ENCODE peak calls at places on chromosomes 2 and 18, in seven cellular contexts. W, M, A, H, I, D and B are unnamed samples.

GRCh38 chr2:98012561-98012979 is 16.8 kb upstream of the TMEM131 start:
- DNase-seq in I (no peak), A (no peak), W (no peak), H (no peak), D (peak; percentile 16), M (no peak), B (no peak)

GRCh38 chr2:240440704-240441320 is 5.3 kb downstream of the GPC1 start:
- DNase-seq in D (no peak), H (no peak), A (no peak), W (peak; percentile 42), I (no peak), M (no peak), B (no peak)

GRCh38 chr2:182132605-182133004 is 147.0 kb downstream of the PPP1R1C start:
- DNase-seq in D (no peak), A (no peak), H (peak; percentile 53), W (no peak), I (peak; percentile 18), M (no peak), B (no peak)

GRCh38 chr2:77520981-77521380 is 1.2 kb downstream of the LRRTM4 start:
- DNase-seq in W (no peak), M (peak; percentile 15), A (peak; percentile 9), H (no peak), D (no peak), I (peak; percentile 26), B (no peak)

GRCh38 chr18:21053127-21053526 is 58.5 kb downstream of the ROCK1 start:
- DNase-seq in M (no peak), H (peak; percentile 90), I (peak; percentile 88), A (no peak), W (no peak), D (no peak), B (no peak)

GRCh38 chr2:138846216-138846821 is 66.1 kb upstream of the NXPH2 start:
- DNase-seq in H (peak; percentile 7), W (no peak), A (no peak), D (no peak), M (peak; percentile 21), I (peak; percentile 17), B (no peak)

GRCh38 chr18:31565782-31566512 is 25.7 kb upstream of the TTR start:
- DNase-seq in M (no peak), W (no peak), D (no peak), H (no peak), I (no peak), A (no peak), B (no peak)

GRCh38 chr2:68937346-68938055 is 15.2 kb downstream of the GKN2 start:
- DNase-seq in H (no peak), D (no peak), I (no peak), W (no peak), A (no peak), M (no peak), B (no peak)

GRCh38 chr2:175807031-175807873 is 194.8 kb downstream of the LNPK start:
- DNase-seq in I (peak; percentile 73), D (no peak), W (no peak), A (no peak), M (peak; percentile 30), H (peak; percentile 16), B (no peak)

GRCh38 chr2:36493221-36493620 is 104.7 kb downstream of the FEZ2 start:
- DNase-seq in H (peak; percentile 44), W (no peak), M (no peak), D (no peak), A (no peak), I (peak; percentile 50), B (no peak)

GRCh38 chr2:3175568-3175955 is 202.1 kb downstream of the EIPR1 start:
- DNase-seq in H (no peak), I (no peak), M (no peak), W (no peak), D (no peak), A (no peak), B (no peak)

GRCh38 chr18:35713545-35713944 is 132.0 kb downstream of the GALNT1 start:
- DNase-seq in M (peak; percentile 71), I (peak; percentile 34), W (no peak), H (peak; percentile 39), A (no peak), D (peak; percentile 32), B (no peak)

GRCh38 chr2:241224068-241224850 is 35.8 kb downstream of the ANO7 start:
- DNase-seq in H (peak; percentile 66), I (peak; percentile 50), D (peak; percentile 36), W (no peak), M (peak; percentile 46), A (no peak), B (no peak)

GRCh38 chr18:3816601-3817363 is 366.8 kb downstream of the TGIF1 start:
- DNase-seq in W (no peak), H (peak; percentile 99), I (peak; percentile 95), M (no peak), D (peak; percentile 79), A (no peak), B (no peak)

DNA sequence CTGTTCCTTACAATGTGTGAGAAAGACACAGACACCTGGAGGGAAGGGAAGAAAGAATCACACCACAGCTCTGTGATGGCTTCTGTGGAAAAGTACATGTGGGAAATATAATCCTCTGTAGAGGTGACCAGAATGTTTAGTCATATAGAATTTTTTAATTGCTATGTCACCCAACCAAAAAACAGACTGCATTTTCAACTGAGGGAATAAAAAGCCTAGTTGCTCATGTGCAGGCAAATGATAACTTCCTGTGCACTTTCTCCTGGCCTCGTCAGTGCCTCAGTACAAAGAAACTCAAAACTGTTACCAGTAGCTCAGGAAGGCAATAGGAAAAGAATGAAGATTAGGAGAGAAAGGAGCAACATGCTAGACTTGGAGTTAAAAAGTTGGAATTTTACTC is 326.8 kb downstream of the OSR1 start:
- DNase-seq in H (peak; percentile 52), A (no peak), W (no peak), D (no peak), I (no peak), M (no peak), B (no peak)
- H3K18ac ChIP-seq in H (no peak overlapping the region), A (no peak overlapping the region), W (no peak overlapping the region), D (no peak overlapping the region), I (no peak overlapping the region), M (no peak overlapping the region), B (no peak overlapping the region)

GRCh38 chr2:205903549-205904129 is 182.3 kb downstream of the INO80D start:
- DNase-seq in H (no peak), M (peak; percentile 86), D (peak; percentile 48), W (no peak), I (peak; percentile 30), A (peak; percentile 18), B (peak; percentile 68)
- H3K27ac ChIP-seq in H (no peak overlapping the region), M (no peak overlapping the region), D (no peak overlapping the region), W (no peak overlapping the region), I (no peak overlapping the region), A (no peak overlapping the region), B (no peak overlapping the region)

GRCh38 chr18:7562491-7562890 is 4.6 kb upstream of the PTPRM start:
- DNase-seq in I (peak; percentile 18), A (no peak), H (no peak), D (no peak), W (no peak), M (no peak), B (no peak)
- H4K8ac ChIP-seq in I (no peak overlapping the region), A (no peak overlapping the region), H (no peak overlapping the region), D (no peak overlapping the region), W (no peak overlapping the region), M (no peak overlapping the region), B (no peak overlapping the region)

GRCh38 chr2:45769786-45770576 is 118.5 kb downstream of the PRKCE start:
- DNase-seq in D (no peak), W (no peak), M (no peak), A (no peak), I (no peak), H (no peak), B (no peak)
- H3K18ac ChIP-seq in D (no peak overlapping the region), W (no peak overlapping the region), M (no peak overlapping the region), A (peak overlapping the region; percentile 9), I (no peak overlapping the region), H (no peak overlapping the region), B (no peak overlapping the region)

DNA sequence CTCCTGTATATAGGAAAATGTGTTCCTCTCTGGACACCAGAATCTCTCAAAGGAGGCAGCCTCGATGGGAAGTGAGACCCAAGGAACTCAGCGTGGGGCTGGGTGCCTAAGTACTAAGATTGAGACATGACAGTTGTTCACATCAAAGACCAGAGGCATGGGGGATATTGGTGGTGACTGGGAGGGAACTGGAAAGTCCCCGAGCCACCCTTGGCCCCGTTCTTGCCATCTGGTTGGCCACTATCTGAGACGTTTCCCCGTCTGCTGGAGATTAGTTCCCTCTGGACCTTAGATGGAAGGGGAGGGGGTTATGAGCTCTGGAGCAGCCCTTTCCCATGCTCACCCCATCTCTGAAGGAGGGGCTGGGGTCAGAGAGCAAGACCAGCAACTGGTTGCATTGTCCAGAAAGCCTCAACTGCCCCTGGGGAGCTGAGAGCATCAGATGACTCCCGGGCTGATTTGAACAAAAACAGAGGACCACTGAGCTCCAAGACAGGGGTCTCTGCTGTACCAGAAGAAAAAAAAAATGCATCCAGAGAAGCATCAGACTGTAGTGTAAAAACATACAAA is 11.8 kb downstream of the FBLN7 start:
- DNase-seq in W (peak; percentile 37), I (no peak), D (peak; percentile 47), M (no peak), H (no peak), A (no peak), B (no peak)
- H3K27ac ChIP-seq in W (no peak overlapping the region), I (peak overlapping the region; percentile 87), D (peak overlapping the region; percentile 75), M (no peak overlapping the region), H (peak overlapping the region; percentile 55), A (no peak overlapping the region), B (no peak overlapping the region)

GRCh38 chr2:49903471-49903870 is 749.2 kb upstream of the FSHR start:
- DNase-seq in H (no peak), I (no peak), W (no peak), A (no peak), M (peak; percentile 60), D (no peak), B (no peak)

GRCh38 chr2:49901202-49901865 is 747.0 kb upstream of the FSHR start:
- DNase-seq in I (no peak), W (no peak), A (no peak), D (no peak), M (no peak), H (no peak), B (no peak)
- H4K8ac ChIP-seq in I (no peak overlapping the region), W (no peak overlapping the region), A (no peak overlapping the region), D (no peak overlapping the region), M (no peak overlapping the region), H (no peak overlapping the region), B (no peak overlapping the region)

DNA sequence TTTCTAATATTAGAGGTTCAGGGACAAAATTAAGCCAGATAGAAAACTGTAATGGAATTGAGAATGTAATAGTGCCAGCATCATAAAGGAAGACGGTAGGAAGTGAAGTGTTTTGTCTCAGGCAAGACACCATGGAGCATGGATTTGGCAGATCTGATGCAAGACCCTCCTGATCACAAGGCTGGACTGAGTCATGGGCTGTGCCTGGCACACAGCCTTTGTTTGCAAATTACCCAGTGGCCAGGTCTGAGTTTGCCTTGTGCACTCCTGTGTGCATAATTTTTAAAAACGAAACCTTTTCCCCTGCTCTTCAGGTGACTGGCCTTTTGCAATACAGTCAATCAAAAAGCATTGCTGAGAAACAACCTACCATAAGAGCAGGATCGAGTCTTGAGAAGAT is 2.0 kb upstream of the UPP2 start:
- DNase-seq in W (no peak), A (no peak), M (peak; percentile 3), D (no peak), H (peak; percentile 4), I (no peak), B (no peak)
- H3K18ac ChIP-seq in W (no peak overlapping the region), A (no peak overlapping the region), M (no peak overlapping the region), D (no peak overlapping the region), H (no peak overlapping the region), I (no peak overlapping the region), B (no peak overlapping the region)

GRCh38 chr2:59066787-59067399 is 825.8 kb upstream of the FANCL start:
- DNase-seq in I (no peak), H (no peak), A (no peak), D (peak; percentile 9), M (no peak), W (no peak), B (no peak)
- H3K27ac ChIP-seq in I (no peak overlapping the region), H (no peak overlapping the region), A (no peak overlapping the region), D (no peak overlapping the region), M (no peak overlapping the region), W (no peak overlapping the region), B (no peak overlapping the region)